ENCODE peak calls at places on chromosomes 4 and X, in ten cellular contexts. Q is NCI-H1092 treated with DMSO at 0.1 percent for 48 hours; E is Calu3; Y is Panc1; A is SK-N-SH; U is neural progenitor cell; R is stomach; X is aorta; H is activated CD4-positive, CD25-positive, alpha-beta regulatory T cell; I is H54. K is an unnamed sample.

GRCh38 chrX:96538104-96538725 is 146.4 kb upstream of the DIAPH2 start:
- DNase-seq in A (no peak), Q (no peak), U (no peak), E (peak), R (peak), Y (no peak), X (no peak), H (no peak), I (no peak), K (no peak)

GRCh38 chr4:96525901-96526300 is 686.0 kb downstream of the PDHA2 start:
- DNase-seq in H (no peak), U (no peak), I (no peak), X (no peak), R (no peak), Q (no peak), A (no peak), E (no peak), Y (no peak), K (no peak)

GRCh38 chr4:17320046-17320445 is 191.8 kb downstream of the QDPR start:
- DNase-seq in R (no peak), Y (no peak), E (no peak), X (no peak), H (no peak), U (no peak), Q (no peak), A (no peak), I (no peak), K (no peak)

GRCh38 chr4:90184560-90184959 is 57.4 kb downstream of the CCSER1 start:
- DNase-seq in E (no peak), Q (no peak), R (no peak), H (no peak), I (no peak), Y (no peak), A (no peak), X (no peak), U (no peak), K (no peak)

GRCh38 chr4:33739886-33740285 is 2504.4 kb downstream of the ARAP2 start:
- DNase-seq in R (no peak), Y (no peak), H (no peak), Q (no peak), A (no peak), I (no peak), X (no peak), E (no peak), U (no peak), K (no peak)

GRCh38 chr4:104491396-104491821 is 3.3 kb downstream of the CXXC4 start:
- DNase-seq in Y (no peak), Q (peak), A (peak), E (peak), R (peak), I (peak), U (peak), X (peak), H (no peak), K (peak)

GRCh38 chr4:105605493-105605892 is 53.1 kb downstream of the ARHGEF38 start:
- DNase-seq in X (no peak), U (no peak), E (no peak), A (no peak), I (no peak), R (no peak), Q (peak), Y (no peak), H (no peak), K (no peak)

GRCh38 chr4:37904824-37905223 is 13.9 kb downstream of the TBC1D1 start:
- DNase-seq in Q (no peak), A (no peak), U (no peak), X (no peak), Y (no peak), I (no peak), R (no peak), H (no peak), E (no peak), K (no peak)

GRCh38 chr4:7518871-7519637 is 84.3 kb upstream of the PSAPL1 start:
- DNase-seq in A (peak), H (no peak), Y (no peak), I (no peak), Q (peak), E (no peak), R (no peak), U (no peak), X (no peak), K (no peak)

GRCh38 chrX:133053854-133054565 is 42.9 kb downstream of the USP26 start:
- DNase-seq in R (no peak), E (no peak), X (no peak), U (peak), Q (no peak), I (no peak), H (no peak), A (no peak), Y (no peak), K (no peak)

GRCh38 chrX:6052111-6052745 is 176.4 kb downstream of the NLGN4X start:
- DNase-seq in I (no peak), A (peak), Q (peak), X (no peak), Y (no peak), E (no peak), H (no peak), U (no peak), R (no peak), K (no peak)

GRCh38 chr4:54658321-54659093 is 750 bp downstream of the KIT start:
- DNase-seq in R (peak), I (no peak), U (peak), Y (no peak), X (peak), E (peak), H (no peak), A (peak), Q (peak), K (peak)

GRCh38 chr4:74906771-74907170 is 26.1 kb upstream of the PARM1 start:
- DNase-seq in Y (no peak), H (no peak), X (no peak), Q (no peak), A (no peak), U (no peak), R (no peak), E (no peak), I (no peak), K (no peak)

GRCh38 chrX:103404225-103405008 is 28.1 kb downstream of the BEX3 start:
- DNase-seq in Q (peak), X (peak), I (peak), U (peak), A (peak), Y (peak), R (peak), E (peak), H (peak), K (peak)

GRCh38 chrX:136028383-136028984 is 43.2 kb downstream of the SLC9A6 start:
- DNase-seq in Y (peak), X (no peak), R (no peak), A (peak), I (peak), H (no peak), Q (peak), U (peak), E (peak), K (peak)

GRCh38 chr4:13541720-13542576 is 2.4 kb downstream of the NKX3-2 start:
- DNase-seq in X (no peak), U (peak), I (no peak), Q (peak), A (peak), E (no peak), H (no peak), R (no peak), Y (no peak), K (no peak)

GRCh38 chr4:81688085-81688484 is 216.4 kb upstream of the RASGEF1B start:
- DNase-seq in E (no peak), X (no peak), H (no peak), I (no peak), Q (no peak), U (no peak), R (no peak), A (no peak), Y (no peak), K (no peak)

GRCh38 chr4:111562811-111563210 is 582.4 kb upstream of the FAM241A start:
- DNase-seq in Q (no peak), I (no peak), Y (no peak), R (no peak), H (no peak), E (no peak), X (no peak), U (no peak), A (no peak), K (no peak)

GRCh38 chr4:188110036-188110435 is 633 bp upstream of the TRIML2 start:
- DNase-seq in A (no peak), I (no peak), Q (no peak), U (no peak), X (no peak), R (no peak), H (no peak), Y (no peak), E (no peak), K (no peak)

GRCh38 chr4:184851200-184851541 is 25.4 kb upstream of the ACSL1 start:
- DNase-seq in Y (no peak), A (no peak), X (peak), H (no peak), Q (no peak), U (no peak), E (no peak), R (no peak), I (no peak), K (no peak)

GRCh38 chr4:120703908-120704307 is 218.6 kb downstream of the PRDM5 start:
- DNase-seq in Q (no peak), Y (no peak), R (no peak), H (no peak), U (no peak), I (no peak), A (no peak), E (no peak), X (no peak), K (no peak)

GRCh38 chr4:142242156-142242555 is 603.9 kb downstream of the INPP4B start:
- DNase-seq in A (no peak), I (no peak), R (no peak), Y (no peak), E (no peak), Q (no peak), H (no peak), U (no peak), X (no peak), K (no peak)

GRCh38 chr4:31417051-31417450 is 696.9 kb downstream of the PCDH7 start:
- DNase-seq in X (no peak), A (no peak), E (no peak), Q (no peak), R (no peak), I (no peak), H (no peak), U (no peak), Y (no peak), K (no peak)

GRCh38 chrX:13009844-13010243 is 34.6 kb downstream of the FAM9C start:
- DNase-seq in I (no peak), U (no peak), Y (no peak), X (no peak), A (no peak), R (no peak), E (no peak), H (no peak), Q (no peak), K (no peak)

GRCh38 chr4:140673729-140674128 is 82.5 kb downstream of the TBC1D9 start:
- DNase-seq in Y (no peak), Q (no peak), A (peak), U (no peak), I (no peak), E (no peak), H (no peak), X (no peak), R (no peak), K (no peak)

GRCh38 chrX:24479924-24480722 is 15.0 kb downstream of the PDK3 start:
- DNase-seq in E (peak), Y (no peak), R (no peak), U (no peak), X (no peak), I (no peak), Q (peak), A (no peak), H (peak), K (no peak)

GRCh38 chr4:110514889-110515479 is 39.0 kb downstream of the ENPEP start:
- DNase-seq in Y (no peak), H (no peak), E (no peak), U (peak), A (peak), R (no peak), X (no peak), I (no peak), Q (peak), K (no peak)

GRCh38 chr4:168942985-168943384 is 67.1 kb downstream of the CBR4 start:
- DNase-seq in E (no peak), U (no peak), R (no peak), A (no peak), X (no peak), Y (no peak), Q (no peak), H (no peak), I (no peak), K (no peak)

GRCh38 chr4:1331591-1332353 is 15.2 kb upstream of the UVSSA start:
- DNase-seq in I (no peak), Y (no peak), U (no peak), H (no peak), E (no peak), A (no peak), Q (no peak), R (no peak), X (no peak), K (no peak)

GRCh38 chr4:185479507-185479971 is 8.0 kb upstream of the CCDC110 start:
- DNase-seq in I (no peak), U (no peak), E (no peak), H (no peak), R (no peak), X (no peak), A (no peak), Y (no peak), Q (no peak), K (no peak)

GRCh38 chrX:10482262-10482661 is 138.1 kb downstream of the MID1 start:
- DNase-seq in R (no peak), E (no peak), A (no peak), X (no peak), U (no peak), Y (no peak), Q (no peak), H (no peak), I (no peak), K (no peak)

GRCh38 chrX:43969504-43970501 is 3.4 kb downstream of the NDP start:
- DNase-seq in Y (no peak), X (no peak), U (peak), Q (no peak), H (no peak), E (peak), R (no peak), I (peak), A (no peak), K (no peak)

GRCh38 chr4:101421393-101421792 is 74.1 kb upstream of the PPP3CA start:
- DNase-seq in X (no peak), U (no peak), I (no peak), Q (no peak), H (no peak), E (no peak), A (no peak), Y (no peak), R (no peak), K (no peak)

GRCh38 chr4:118270492-118270891 is 82.3 kb downstream of the PRSS12 start:
- DNase-seq in E (no peak), I (no peak), Q (peak), H (no peak), X (no peak), A (peak), U (peak), Y (no peak), R (no peak), K (no peak)

GRCh38 chrX:36804066-36804465 is 204.1 kb upstream of the FAM47C start:
- DNase-seq in Q (no peak), A (no peak), X (no peak), E (no peak), U (no peak), Y (no peak), I (no peak), R (no peak), H (no peak), K (no peak)

GRCh38 chr4:63728480-63729177 is 680.6 kb downstream of the TECRL start:
- DNase-seq in I (no peak), E (no peak), Y (no peak), Q (no peak), R (no peak), A (no peak), U (peak), H (no peak), X (no peak), K (no peak)

GRCh38 chr4:26330946-26331345 is 10.1 kb downstream of the RBPJ start:
- DNase-seq in A (no peak), H (no peak), Y (no peak), Q (peak), E (no peak), U (peak), X (no peak), I (no peak), R (no peak), K (no peak)

GRCh38 chr4:8861576-8862279 is 9.9 kb downstream of the HMX1 start:
- DNase-seq in E (no peak), U (peak), R (no peak), A (no peak), Y (no peak), I (no peak), H (no peak), Q (no peak), X (no peak), K (no peak)

GRCh38 chrX:39730671-39731389 is 366.9 kb downstream of the BCOR start:
- DNase-seq in H (peak), Y (no peak), U (peak), X (peak), I (peak), R (peak), Q (peak), E (peak), A (peak), K (peak)

K was measured in hepatic stellate cell.